ENCODE peak calls at places on chromosomes 5 and 9, in four cellular contexts. I is epithelial cell of esophagus, D is A549, Y is bronchial epithelial cell. M is an unnamed sample.

GRCh38 chr9:137038916-137039315 is 7.0 kb upstream of the FUT7 start:
- DNase-seq in I (no peak), D (no peak), Y (no peak), M (no peak)

GRCh38 chr5:107367480-107367879 is 303.3 kb downstream of the EFNA5 start:
- DNase-seq in I (no peak), D (no peak), Y (no peak), M (no peak)

GRCh38 chr9:133119039-133119438 is 2.0 kb downstream of the RALGDS start:
- DNase-seq in I (no peak), D (no peak), Y (no peak), M (no peak)

GRCh38 chr5:98772415-98773213 is 849 bp upstream of the RGMB start:
- DNase-seq in I (peak; percentile 93), D (peak; percentile 78), Y (peak; percentile 86), M (peak; percentile 82)

GRCh38 chr5:132074772-132075718 is 1.5 kb downstream of the CSF2 start:
- DNase-seq in I (peak; percentile 19), D (no peak), Y (no peak), M (peak; percentile 73)

GRCh38 chr5:180777475-180777874 is 25.1 kb downstream of the MGAT1 start:
- DNase-seq in I (no peak), D (no peak), Y (no peak), M (no peak)

GRCh38 chr5:141359790-141360426 is at the start of gene PCDHGB2:
- DNase-seq in I (peak; percentile 10), D (no peak), Y (peak; percentile 25), M (no peak)

GRCh38 chr5:154103223-154103622 is 64.5 kb downstream of the MFAP3 start:
- DNase-seq in I (no peak), D (no peak), Y (no peak), M (no peak)

GRCh38 chr5:80153586-80154126 is 102.2 kb downstream of the SERINC5 start:
- DNase-seq in I (no peak), D (no peak), Y (no peak), M (no peak)

GRCh38 chr5:120436996-120437395 is 27.1 kb upstream of the PRR16 start:
- DNase-seq in I (no peak), D (no peak), Y (no peak), M (no peak)

GRCh38 chr9:99753436-99753835 is 68.2 kb upstream of the NR4A3 start:
- DNase-seq in I (peak; percentile 83), D (no peak), Y (peak; percentile 91), M (no peak)

GRCh38 chr9:95880011-95880690 is 4.7 kb downstream of the ERCC6L2 start:
- DNase-seq in I (no peak), D (no peak), Y (peak; percentile 19), M (no peak)

GRCh38 chr5:43065384-43066230 is 25.5 kb upstream of the ANXA2R start:
- DNase-seq in I (peak; percentile 74), D (no peak), Y (peak; percentile 49), M (no peak)

GRCh38 chr9:109733690-109734089 is 46.3 kb upstream of the PALM2AKAP2 start:
- DNase-seq in I (peak; percentile 84), D (no peak), Y (peak; percentile 86), M (no peak)

GRCh38 chr9:29325855-29326254 is 1752.6 kb upstream of the C9orf72 start:
- DNase-seq in I (no peak), D (no peak), Y (no peak), M (no peak)

GRCh38 chr9:33311953-33312352 is 21.6 kb downstream of the NFX1 start:
- DNase-seq in I (no peak), D (no peak), Y (no peak), M (no peak)

GRCh38 chr5:143495823-143496275 is 92.4 kb upstream of the NR3C1 start:
- DNase-seq in I (peak; percentile 94), D (peak; percentile 13), Y (peak; percentile 95), M (no peak)

GRCh38 chr9:19935422-19935821 is 146.6 kb upstream of the SLC24A2 start:
- DNase-seq in I (no peak), D (no peak), Y (no peak), M (no peak)

GRCh38 chr9:135378751-135379150 is 100.8 kb upstream of the PPP1R26 start:
- DNase-seq in I (no peak), D (no peak), Y (no peak), M (no peak)

GRCh38 chr9:135379540-135380267 is 99.9 kb upstream of the PPP1R26 start:
- DNase-seq in I (no peak), D (no peak), Y (no peak), M (no peak)

GRCh38 chr9:135377431-135377830 is 102.2 kb upstream of the PPP1R26 start:
- DNase-seq in I (no peak), D (no peak), Y (no peak), M (no peak)

GRCh38 chr9:135375001-135375400 is 104.6 kb upstream of the PPP1R26 start:
- DNase-seq in I (no peak), D (no peak), Y (no peak), M (no peak)

DNA sequence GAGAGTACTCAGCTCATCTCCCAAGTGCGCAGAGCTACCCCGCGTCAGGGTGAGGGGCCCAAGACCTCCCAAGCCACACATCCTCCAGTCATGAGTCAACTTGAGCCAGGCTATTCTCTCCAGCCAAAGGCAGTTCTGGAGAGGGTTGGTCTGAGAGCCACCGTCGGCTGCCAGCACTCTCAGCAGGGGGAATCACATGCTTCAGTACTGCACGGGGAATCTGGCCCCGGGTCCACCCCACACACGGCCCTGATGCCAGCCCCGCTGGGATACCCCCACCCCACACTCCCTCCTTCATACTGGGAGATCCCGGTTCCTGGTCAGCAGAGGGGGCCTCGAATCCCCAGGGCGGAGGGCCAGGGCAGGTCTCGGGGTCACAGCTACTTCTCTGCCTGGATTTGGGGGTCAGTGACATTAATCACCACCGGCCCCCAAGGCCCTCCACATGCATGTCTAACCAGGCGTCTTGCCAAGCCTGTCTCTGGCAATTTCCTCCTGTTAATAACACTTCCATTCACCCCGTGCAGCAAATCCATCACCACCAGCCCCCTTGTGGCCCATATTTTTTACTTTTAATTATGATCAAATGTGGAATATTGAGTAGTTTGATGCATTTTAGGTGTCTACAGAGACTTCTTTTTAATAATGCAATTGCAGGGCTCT is 102.9 kb upstream of the PPP1R26 start:
- DNase-seq in I (no peak), D (no peak), Y (no peak), M (no peak)
- TF ChIP-seq CTCF in I (no peak), D (no peak), Y (no peak), M (peak; percentile 26)

GRCh38 chr5:93062548-93062947 is 518.5 kb downstream of the NR2F1-AS1 start:
- DNase-seq in I (peak; percentile 32), D (no peak), Y (peak; percentile 18), M (no peak)
- TF ChIP-seq CTCF in I (peak; percentile 55), D (no peak), Y (peak; percentile 25), M (peak; percentile 59)

DNA sequence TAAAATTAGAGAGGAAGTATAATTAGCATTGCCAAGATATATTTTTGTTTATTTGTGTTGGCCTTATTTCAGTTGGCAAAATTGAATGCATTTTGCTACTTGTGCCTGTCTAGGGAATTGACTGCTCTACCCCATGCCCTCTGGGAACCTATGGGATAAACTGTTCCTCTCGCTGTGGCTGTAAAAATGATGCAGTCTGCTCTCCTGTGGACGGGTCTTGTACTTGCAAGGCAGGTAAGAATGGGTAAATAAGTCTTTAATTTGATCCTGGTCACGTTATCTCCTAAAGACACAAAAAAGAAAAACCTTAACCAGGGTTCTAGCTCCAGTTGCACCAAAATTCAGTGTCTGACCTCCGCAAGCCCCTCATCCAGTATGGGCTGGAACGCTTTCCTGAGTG is 98.4 kb upstream of the PRRC1 start:
- DNase-seq in I (no peak), D (no peak), Y (no peak), M (no peak)
- TF ChIP-seq CTCF in I (no peak), D (no peak), Y (no peak), M (peak; percentile 29)

GRCh38 chr9:87390361-87390760 is 107.3 kb upstream of the DAPK1 start:
- DNase-seq in I (peak; percentile 36), D (no peak), Y (peak; percentile 26), M (no peak)

GRCh38 chr9:87392091-87392490 is 105.6 kb upstream of the DAPK1 start:
- DNase-seq in I (no peak), D (no peak), Y (no peak), M (no peak)

GRCh38 chr9:87401681-87402080 is 96.0 kb upstream of the DAPK1 start:
- DNase-seq in I (no peak), D (no peak), Y (no peak), M (no peak)

GRCh38 chr9:87393706-87394255 is 103.9 kb upstream of the DAPK1 start:
- DNase-seq in I (no peak), D (no peak), Y (no peak), M (no peak)

GRCh38 chr9:87395804-87396458 is 101.7 kb upstream of the DAPK1 start:
- DNase-seq in I (no peak), D (peak; percentile 54), Y (no peak), M (no peak)
- TF ChIP-seq CTCF in I (no peak), D (no peak), Y (no peak), M (peak; percentile 6)

GRCh38 chr5:55188656-55189380 is 15.8 kb upstream of the CDC20B start:
- DNase-seq in I (no peak), D (no peak), Y (no peak), M (no peak)

GRCh38 chr5:55191165-55191564 is 18.2 kb upstream of the CDC20B start:
- DNase-seq in I (peak; percentile 61), D (no peak), Y (peak; percentile 58), M (no peak)

DNA sequence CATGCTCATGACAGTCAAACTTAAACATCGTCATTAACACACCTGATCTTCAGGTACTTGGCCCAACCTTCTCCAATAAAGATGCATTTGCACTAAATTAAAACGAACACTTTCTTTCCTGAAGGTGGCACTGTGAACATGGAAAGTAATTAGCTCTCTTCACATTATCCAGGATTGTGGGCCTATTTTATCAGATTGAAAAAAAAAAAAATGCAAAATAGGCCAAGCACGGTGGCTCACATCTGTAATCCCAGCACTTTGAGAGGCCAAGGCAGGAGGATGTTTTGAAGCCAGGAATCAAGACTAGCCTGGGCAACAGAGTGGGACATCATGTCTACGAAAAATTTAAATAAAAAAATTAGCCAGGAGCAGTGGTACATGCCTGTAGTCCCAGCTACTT is 14.4 kb upstream of the CDC20B start:
- DNase-seq in I (peak; percentile 65), D (no peak), Y (peak; percentile 67), M (no peak)
- TF ChIP-seq CTCF in I (peak; percentile 54), D (peak; percentile 49), Y (peak; percentile 41), M (peak; percentile 72)

GRCh38 chr5:147925020-147925419 is 18.7 kb upstream of the C5orf46 start:
- DNase-seq in I (no peak), D (no peak), Y (no peak), M (no peak)
- TF ChIP-seq CTCF in I (no peak), D (no peak), Y (no peak), M (no peak)

DNA sequence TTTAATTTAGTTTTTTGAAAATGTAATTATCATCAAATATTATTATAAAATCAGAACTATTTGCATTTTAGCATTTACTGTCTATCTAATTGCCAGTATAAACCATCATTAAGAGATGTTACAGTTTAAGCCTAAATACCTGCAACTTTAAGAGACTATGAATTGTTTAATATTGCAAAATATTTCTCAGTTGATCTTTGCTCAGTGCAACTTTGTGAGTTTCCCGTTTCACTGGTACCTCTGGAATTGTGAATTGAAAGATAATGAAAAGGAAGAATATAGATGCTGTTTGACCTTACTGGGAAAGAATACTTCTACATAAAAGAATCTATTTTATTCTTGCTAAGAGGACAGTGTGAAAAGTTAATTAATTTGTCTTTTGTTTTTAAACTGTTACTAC is 30.2 kb upstream of the TMED7 start:
- DNase-seq in I (no peak), D (no peak), Y (no peak), M (no peak)
- TF ChIP-seq CTCF in I (no peak), D (no peak), Y (no peak), M (no peak)